ENCODE peak calls at places on chromosomes 3 and 15, in four cellular contexts. F, Z, G and U are unnamed samples.

GRCh38 chr3:195135921-195136320 is 135.0 kb downstream of the XXYLT1 start:
- DNase-seq in F (no peak), Z (no peak), G (no peak), U (no peak)

GRCh38 chr3:137787520-137787919 is 23.4 kb downstream of the SOX14 start:
- DNase-seq in F (no peak), Z (no peak), G (no peak), U (no peak)

GRCh38 chr3:133926736-133927542 is 31.3 kb upstream of the RAB6B start:
- DNase-seq in F (no peak), Z (no peak), G (no peak), U (no peak)

GRCh38 chr15:31953573-31953972 is 76.7 kb upstream of the CHRNA7 start:
- DNase-seq in F (no peak), Z (no peak), G (no peak), U (no peak)

GRCh38 chr3:36244728-36245127 is 135.6 kb upstream of the STAC start:
- DNase-seq in F (peak), Z (no peak), G (peak), U (peak)

GRCh38 chr3:113783463-113783862 is 36.6 kb downstream of the ATP6V1A start:
- DNase-seq in F (peak), Z (peak), G (peak), U (peak)

GRCh38 chr3:125143982-125144652 is 68.4 kb downstream of the SLC12A8 start:
- DNase-seq in F (no peak), Z (no peak), G (peak), U (peak)

GRCh38 chr3:130386604-130387263 is 41.3 kb downstream of the COL6A5 start:
- DNase-seq in F (peak), Z (no peak), G (peak), U (peak)

GRCh38 chr15:83066761-83067637 is at the start of gene BTBD1:
- DNase-seq in F (peak), Z (peak), G (peak), U (peak)

DNA sequence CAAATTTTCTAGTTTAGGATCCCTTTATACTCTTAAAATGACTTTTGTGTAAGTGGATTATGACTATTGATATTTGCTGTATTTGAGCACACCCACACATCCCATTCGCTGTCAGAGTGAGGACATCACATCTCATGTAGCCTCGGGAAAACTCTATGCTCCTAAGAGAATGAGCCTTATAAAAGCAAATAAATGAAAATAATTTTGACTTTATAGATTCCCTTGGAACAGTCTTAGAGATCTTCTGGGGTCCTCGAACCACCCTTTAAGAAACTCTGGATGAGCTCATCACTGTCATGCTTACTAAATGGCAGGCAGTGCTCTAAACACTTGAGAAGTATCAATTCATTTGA is 16.1 kb upstream of the EXOG start:
- DNase-seq in F (no peak), Z (no peak), G (no peak), U (no peak)
- TF ChIP-seq CTCF in F (no peak), Z (no peak), G (no peak), U (no peak)

DNA sequence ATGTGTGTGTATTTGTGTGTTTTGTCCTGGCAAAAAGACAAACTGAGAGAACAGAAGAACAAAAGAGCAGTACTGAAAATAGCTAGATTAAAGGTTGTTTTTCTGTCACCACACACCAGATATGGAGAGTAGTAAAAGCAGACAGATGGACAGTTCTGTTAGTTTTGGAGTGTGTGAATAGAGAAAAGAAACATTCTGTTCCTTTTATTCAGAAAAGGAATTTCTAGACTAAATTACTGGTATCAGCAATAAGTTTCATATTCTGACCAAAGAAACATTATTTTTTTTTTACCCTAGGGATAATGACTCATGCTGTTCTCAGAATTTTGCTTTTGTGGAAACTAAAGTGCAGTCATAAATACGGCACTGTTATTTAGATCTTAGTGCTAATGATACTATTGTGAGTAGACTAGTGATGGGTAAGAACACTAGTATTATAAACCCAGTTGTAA is 32.9 kb downstream of the PIK3CA start:
- DNase-seq in F (no peak), Z (no peak), G (peak), U (peak)
- H3K4me3 ChIP-seq in F (no peak), Z (no peak), G (no peak), U (no peak)

GRCh38 chr3:123067689-123068226 is 933 bp downstream of the PDIA5 start:
- DNase-seq in F (no peak), Z (peak), G (no peak), U (peak)

GRCh38 chr3:123066599-123066895 is 278 bp upstream of the PDIA5 start:
- DNase-seq in F (no peak), Z (no peak), G (no peak), U (no peak)

GRCh38 chr3:123069021-123069381 is 2.2 kb downstream of the PDIA5 start:
- DNase-seq in F (no peak), Z (no peak), G (no peak), U (no peak)

GRCh38 chr3:123066896-123067688 is at the start of gene PDIA5:
- DNase-seq in F (peak), Z (peak), G (peak), U (peak)

DNA sequence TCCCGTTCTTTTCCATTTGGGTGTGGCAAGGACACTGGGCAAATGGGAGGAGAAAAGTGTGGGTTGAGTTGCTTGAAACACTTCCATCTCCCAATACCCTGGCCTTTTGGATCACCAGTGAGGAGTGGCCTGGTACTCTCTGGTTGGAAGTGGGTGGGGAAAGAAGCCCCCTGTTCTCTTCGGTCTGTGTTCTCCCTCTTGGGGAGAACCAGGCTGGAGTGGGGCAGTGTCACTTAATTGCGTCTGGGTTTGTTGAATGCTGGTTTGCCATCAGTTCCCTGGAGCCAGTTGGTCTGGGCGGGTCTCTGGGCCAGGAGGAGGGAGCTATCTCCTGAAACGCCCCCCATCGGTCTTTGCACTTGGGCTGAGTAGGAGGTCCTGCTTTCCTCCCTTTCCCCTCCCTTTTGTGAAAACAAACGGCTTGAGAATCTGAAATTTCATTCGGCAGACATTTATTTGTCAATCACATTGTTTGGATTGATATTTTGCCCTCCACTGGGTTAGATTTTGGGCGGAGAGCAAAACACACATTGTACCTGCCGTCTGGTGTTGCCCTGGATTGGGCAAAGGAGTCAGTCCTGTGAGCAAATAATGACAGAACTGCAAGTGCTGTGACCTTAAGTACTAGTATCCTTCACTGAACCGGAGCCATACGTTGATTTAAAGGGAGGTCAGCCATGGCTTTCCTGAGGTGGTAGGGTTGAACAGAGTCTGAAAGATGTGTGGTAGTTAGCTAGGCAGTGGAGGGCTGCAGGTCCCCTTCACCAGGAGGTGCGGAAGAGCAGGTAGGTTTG is 1.6 kb downstream of the PDIA5 start:
- DNase-seq in F (no peak), Z (peak), G (no peak), U (no peak)
- TF ChIP-seq CTCF in F (no peak), Z (no peak), G (no peak), U (no peak)

GRCh38 chr15:63378946-63379345 is 2.7 kb downstream of the CA12 start:
- DNase-seq in F (no peak), Z (no peak), G (no peak), U (no peak)
- H3K4me3 ChIP-seq in F (no peak), Z (peak), G (no peak), U (no peak)

DNA sequence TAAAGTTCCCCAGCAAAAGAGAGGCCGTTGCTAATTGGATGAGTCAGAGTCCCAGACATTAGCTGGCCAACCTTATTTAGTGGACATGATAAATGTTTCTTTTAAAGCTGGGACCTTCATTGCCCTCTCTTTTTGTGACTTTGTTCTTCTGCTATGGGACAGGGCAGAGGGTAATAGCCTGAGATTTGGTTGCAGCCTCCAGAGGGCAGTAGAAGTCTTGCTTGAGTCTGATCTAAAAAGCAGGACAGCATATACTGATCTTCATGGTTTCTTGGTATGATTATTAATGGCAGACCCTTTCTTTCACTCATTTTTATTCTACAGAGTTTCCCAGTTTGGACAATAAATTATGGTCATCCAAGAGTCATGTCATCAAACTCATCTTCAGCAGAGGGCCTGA is 25.1 kb upstream of the ZKSCAN7 start:
- DNase-seq in F (peak), Z (no peak), G (peak), U (peak)
- TF ChIP-seq CTCF in F (peak), Z (no peak), G (peak), U (peak)

GRCh38 chr15:76150971-76151598 is 91.3 kb downstream of the TMEM266 start:
- DNase-seq in F (peak), Z (peak), G (peak), U (peak)

GRCh38 chr15:76150508-76150907 is 90.7 kb downstream of the TMEM266 start:
- DNase-seq in F (no peak), Z (no peak), G (no peak), U (no peak)

GRCh38 chr15:76149291-76149910 is 89.6 kb downstream of the TMEM266 start:
- DNase-seq in F (no peak), Z (no peak), G (no peak), U (no peak)

GRCh38 chr15:76146808-76147207 is 87.0 kb downstream of the TMEM266 start:
- DNase-seq in F (no peak), Z (no peak), G (no peak), U (no peak)

DNA sequence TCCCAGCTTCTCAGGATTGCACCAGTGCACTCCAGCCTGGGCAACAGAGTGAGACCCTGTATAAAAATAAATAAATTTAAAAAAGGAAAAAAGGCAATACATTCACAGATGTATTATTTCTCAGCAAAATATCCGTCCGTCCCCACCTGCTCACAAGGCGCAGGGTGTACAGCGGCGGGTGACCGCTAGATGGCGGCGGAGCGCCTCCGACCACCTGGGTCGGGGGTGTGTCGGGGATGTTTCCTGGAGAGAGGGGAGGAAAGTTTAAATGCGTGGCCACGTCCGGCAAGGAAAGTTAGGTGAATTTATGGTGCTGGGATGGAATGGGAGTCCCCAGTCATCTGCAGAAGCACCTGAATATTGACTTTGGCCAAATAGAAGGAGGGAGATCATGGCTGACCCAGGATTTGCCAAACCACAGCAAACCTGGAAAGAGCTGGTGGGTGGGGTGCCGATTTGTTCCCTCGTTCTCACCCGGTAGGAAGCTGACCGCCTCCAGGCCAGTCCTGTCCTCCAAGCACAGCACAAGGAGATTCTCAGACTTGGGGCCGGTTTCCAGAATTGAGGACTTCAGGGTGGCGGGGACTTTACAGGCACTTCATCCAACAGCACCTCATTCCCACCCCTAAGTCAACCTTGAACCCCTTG is 88.2 kb downstream of the TMEM266 start:
- DNase-seq in F (no peak), Z (peak), G (peak), U (peak)
- H3K4me3 ChIP-seq in F (no peak), Z (peak), G (no peak), U (no peak)

DNA sequence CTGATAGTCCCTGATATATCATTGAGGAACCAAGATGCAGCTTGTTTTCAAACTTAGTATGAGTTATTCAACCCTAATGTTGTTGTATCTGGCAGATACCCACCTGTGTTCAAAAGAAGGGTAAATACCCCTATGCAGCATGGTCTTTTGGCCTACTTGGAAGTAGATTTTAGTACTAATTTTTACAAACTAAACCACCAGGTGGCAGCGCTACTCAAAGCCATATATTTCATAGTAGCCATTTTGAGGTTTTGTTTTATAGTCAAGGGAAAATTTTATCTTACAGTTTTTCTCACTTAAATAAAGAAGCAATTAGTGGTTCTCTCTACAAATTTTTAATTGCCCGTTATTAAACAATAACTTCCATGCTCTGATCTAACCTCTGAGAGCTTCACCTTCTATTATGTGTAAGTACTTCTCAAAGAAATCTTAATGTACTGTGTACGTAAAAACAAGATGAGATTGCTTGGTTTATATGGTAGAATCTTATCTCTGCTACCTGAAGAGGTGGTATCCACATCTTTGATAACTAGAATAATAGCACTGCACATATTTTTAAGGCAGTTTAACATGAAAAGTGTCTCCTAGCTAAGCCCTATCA is 31.5 kb upstream of the MLF1 start:
- DNase-seq in F (peak), Z (peak), G (peak), U (peak)
- TF ChIP-seq CTCF in F (peak), Z (peak), G (peak), U (peak)

GRCh38 chr3:29334652-29335189 is 53.9 kb downstream of the RBMS3 start:
- DNase-seq in F (no peak), Z (no peak), G (no peak), U (no peak)
- H3K4me3 ChIP-seq in F (no peak), Z (peak), G (no peak), U (peak)

GRCh38 chr3:120244834-120245225 is 40.2 kb downstream of the GPR156 start:
- DNase-seq in F (no peak), Z (no peak), G (peak), U (peak)
- TF ChIP-seq CTCF in F (peak), Z (no peak), G (peak), U (no peak)